ENCODE peak calls at places on chromosomes 2 and 18, in six cellular contexts. R is lower lobe of right lung, X is uterus, Y is fibroblast of pulmonary artery, G is fibroblast of the aortic adventitia, V is left ventricle myocardium inferior. K is an unnamed sample.

GRCh38 chr2:236172866-236173733 is 4.9 kb upstream of the GBX2 start:
- DNase-seq in Y (no peak), G (no peak), R (no peak), X (no peak), V (no peak), K (no peak)

GRCh38 chr2:236731767-236732580 is 162.3 kb downstream of the ACKR3 start:
- DNase-seq in R (no peak), X (peak), G (peak), V (peak), Y (peak), K (no peak)

GRCh38 chr2:173715483-173715882 is 249.7 kb downstream of the SP3 start:
- DNase-seq in X (no peak), Y (no peak), G (peak), R (no peak), V (no peak), K (no peak)

GRCh38 chr2:112640467-112640799 is 5.3 kb upstream of the SLC20A1 start:
- DNase-seq in X (no peak), R (no peak), V (no peak), Y (no peak), G (no peak), K (no peak)

GRCh38 chr2:237715459-237715947 is 83.1 kb upstream of the RBM44 start:
- DNase-seq in Y (no peak), G (no peak), X (no peak), R (no peak), V (no peak), K (no peak)

GRCh38 chr18:44602845-44603244 is 77.8 kb upstream of the SETBP1 start:
- DNase-seq in G (no peak), V (no peak), X (no peak), Y (no peak), R (no peak), K (no peak)

GRCh38 chr2:25936889-25937545 is 45.3 kb downstream of the KIF3C start:
- DNase-seq in X (no peak), Y (peak), V (no peak), G (no peak), R (no peak), K (no peak)

GRCh38 chr2:118638453-118638852 is 209.0 kb downstream of the EN1 start:
- DNase-seq in X (no peak), Y (no peak), R (no peak), V (no peak), G (no peak), K (no peak)

GRCh38 chr2:219634951-219635751 is 7.7 kb downstream of the SLC4A3 start:
- DNase-seq in V (no peak), Y (no peak), R (peak), X (no peak), G (no peak), K (no peak)

GRCh38 chr2:176085861-176086771 is 2.4 kb upstream of the EVX2 start:
- DNase-seq in Y (peak), X (no peak), R (no peak), G (peak), V (no peak), K (no peak)

GRCh38 chr2:13652531-13653313 is 936.0 kb downstream of the TRIB2 start:
- DNase-seq in G (no peak), Y (peak), X (no peak), R (no peak), V (no peak), K (no peak)

GRCh38 chr2:112216158-112216557 is 38.7 kb downstream of the ZC3H8 start:
- DNase-seq in Y (peak), R (no peak), V (no peak), X (no peak), G (peak), K (no peak)

GRCh38 chr2:212892193-212892592 is 259.2 kb downstream of the IKZF2 start:
- DNase-seq in R (no peak), V (no peak), Y (peak), G (peak), X (no peak), K (no peak)

GRCh38 chr2:68250652-68251186 is 1.6 kb downstream of the PPP3R1 start:
- DNase-seq in G (no peak), Y (no peak), V (no peak), X (no peak), R (no peak), K (peak)

GRCh38 chr2:135745545-135745944 is 3.9 kb downstream of the UBXN4 start:
- DNase-seq in Y (peak), G (peak), X (no peak), R (no peak), V (no peak), K (no peak)

GRCh38 chr18:47549141-47549540 is 297.7 kb upstream of the SKOR2 start:
- DNase-seq in V (no peak), X (no peak), Y (no peak), G (no peak), R (no peak), K (no peak)

GRCh38 chr18:9787716-9788115 is 79.6 kb downstream of the RAB31 start:
- DNase-seq in X (no peak), V (no peak), G (peak), R (no peak), Y (peak), K (no peak)

GRCh38 chr2:43491070-43491639 is 104.7 kb downstream of the THADA start:
- DNase-seq in V (no peak), Y (peak), R (no peak), G (peak), X (no peak), K (no peak)

GRCh38 chr2:216139884-216140283 is 30.7 kb downstream of the XRCC5 start:
- DNase-seq in Y (peak), X (no peak), R (no peak), G (no peak), V (no peak), K (no peak)

GRCh38 chr2:134892282-134893054 is 26.2 kb upstream of the CCNT2 start:
- DNase-seq in X (no peak), G (no peak), R (no peak), Y (no peak), V (no peak), K (no peak)

GRCh38 chr2:178863856-178864620 is 56.8 kb upstream of the TTN start:
- DNase-seq in R (no peak), X (peak), G (peak), V (peak), Y (peak), K (no peak)

DNA sequence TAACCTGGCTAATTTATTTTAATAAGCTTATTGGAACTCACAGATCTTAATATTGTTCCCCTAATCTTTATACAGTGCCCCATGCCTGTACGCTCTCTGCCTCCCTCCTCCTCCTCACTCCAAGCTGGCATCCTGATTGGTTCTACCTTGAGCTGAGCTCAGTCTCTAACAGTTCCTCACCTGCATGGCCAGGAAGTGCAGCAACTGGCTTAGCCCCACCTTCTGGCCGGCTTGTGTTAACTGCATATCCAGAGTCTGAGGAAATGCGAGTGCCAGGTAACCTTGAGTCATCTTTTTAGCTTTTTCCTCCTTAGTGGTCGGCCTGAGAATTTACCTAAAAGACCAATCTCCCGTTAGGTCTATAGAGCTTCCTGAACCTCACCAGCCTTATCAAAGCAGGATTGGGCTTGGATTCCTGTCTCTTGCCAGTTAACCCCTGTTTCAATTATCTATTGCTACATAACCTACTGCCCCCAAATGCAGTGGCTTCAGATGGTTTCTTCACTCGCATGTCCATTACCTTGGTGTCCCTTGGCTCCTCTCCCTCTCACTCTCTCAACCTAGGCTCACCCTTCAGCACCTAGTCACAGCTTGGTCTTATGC is 89.5 kb upstream of the STK39 start:
- DNase-seq in Y (no peak), G (no peak), V (no peak), R (peak), X (no peak), K (peak)
- TF ChIP-seq CTCF in Y (peak), G (no peak), V (peak), R (peak), X (no peak), K (peak)

GRCh38 chr2:207419331-207419730 is 110.4 kb upstream of the CREB1 start:
- DNase-seq in V (no peak), G (no peak), Y (no peak), R (no peak), X (no peak), K (no peak)

GRCh38 chr2:207416936-207417718 is 112.6 kb upstream of the CREB1 start:
- DNase-seq in Y (no peak), X (no peak), R (no peak), G (no peak), V (no peak), K (no peak)

GRCh38 chr2:207413376-207413907 is 116.3 kb upstream of the CREB1 start:
- DNase-seq in X (no peak), Y (no peak), G (no peak), V (no peak), R (no peak), K (no peak)

GRCh38 chr2:207418422-207418821 is 111.3 kb upstream of the CREB1 start:
- DNase-seq in X (no peak), V (no peak), G (no peak), Y (no peak), R (no peak), K (no peak)

DNA sequence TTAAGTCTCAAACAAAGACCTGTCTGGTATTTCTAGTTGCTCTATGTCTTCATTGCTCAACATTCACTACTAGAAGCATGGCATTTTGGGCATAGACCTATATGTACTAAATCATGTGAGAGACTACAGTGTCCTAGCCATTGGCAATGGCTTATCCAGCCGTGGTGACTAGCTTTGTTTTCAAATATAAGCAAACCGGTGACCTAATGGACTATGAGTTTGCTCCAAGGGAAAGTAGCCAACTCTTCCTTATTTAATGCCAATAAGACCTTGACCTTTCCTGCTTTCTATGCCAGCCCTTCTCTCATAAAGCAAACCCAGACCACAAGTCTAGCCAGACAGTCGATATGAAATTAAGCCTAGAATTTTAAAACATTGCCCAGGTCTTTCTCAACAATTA is 113.7 kb upstream of the CREB1 start:
- DNase-seq in X (no peak), Y (no peak), G (peak), R (no peak), V (no peak), K (peak)
- H3K4me3 ChIP-seq in X (no peak), Y (no peak), G (no peak), R (no peak), V (no peak), K (no peak)

GRCh38 chr18:11309172-11309571 is 159.8 kb upstream of the PIEZO2 start:
- DNase-seq in R (no peak), V (no peak), Y (peak), X (no peak), G (peak), K (peak)
- TF ChIP-seq CTCF in R (no peak), V (no peak), Y (peak), X (no peak), G (peak), K (peak)

GRCh38 chr2:15198051-15198450 is 363.1 kb downstream of the NBAS start:
- DNase-seq in X (no peak), G (no peak), V (no peak), R (no peak), Y (no peak), K (no peak)
- H3K4me3 ChIP-seq in X (no peak), G (no peak), V (no peak), R (no peak), Y (no peak), K (no peak)

GRCh38 chr2:120914839-120915521 is 179.3 kb downstream of the GLI2 start:
- DNase-seq in V (peak), G (peak), Y (peak), X (peak), R (peak), K (no peak)
- TF ChIP-seq CTCF in V (peak), G (no peak), Y (no peak), X (no peak), R (no peak), K (no peak)

K was measured in LNCaP clone FGC.